ENCODE peak calls at places on chromosomes 11 and 22, in six cellular contexts. K is AG04450; O is GM23338; M is naive thymus-derived CD4-positive, alpha-beta T cell; V is tibial artery; A is CD8-positive, alpha-beta memory T cell. X is an unnamed sample.

GRCh38 chr11:129611661-129612566 is 203.7 kb upstream of the TMEM45B start:
- DNase-seq in K (no peak), O (no peak), M (no peak), V (no peak), A (no peak), X (no peak)

GRCh38 chr11:60078021-60078420 is 10.4 kb upstream of the MS4A2 start:
- DNase-seq in K (no peak), O (no peak), M (no peak), V (no peak), A (no peak), X (no peak)

GRCh38 chr11:79039122-79039521 is 401.7 kb downstream of the TENM4 start:
- DNase-seq in K (no peak), O (no peak), M (no peak), V (no peak), A (no peak), X (no peak)

GRCh38 chr11:65298655-65299179 is 15.9 kb upstream of the CDC42EP2 start:
- DNase-seq in K (no peak), O (no peak), M (no peak), V (peak), A (no peak), X (no peak)

GRCh38 chr11:45146072-45147016 is at the start of gene PRDM11:
- DNase-seq in K (peak), O (peak), M (peak), V (peak), A (peak), X (peak)

GRCh38 chr11:117750916-117751773 is 45.9 kb downstream of the DSCAML1 start:
- DNase-seq in K (no peak), O (no peak), M (no peak), V (no peak), A (no peak), X (no peak)

GRCh38 chr11:105111145-105111944 is 28.2 kb downstream of the CARD18 start:
- DNase-seq in K (no peak), O (no peak), M (no peak), V (no peak), A (no peak), X (no peak)

GRCh38 chr22:38456841-38457699 is 2.1 kb upstream of the KCNJ4 start:
- DNase-seq in K (no peak), O (no peak), M (no peak), V (no peak), A (no peak), X (no peak)

GRCh38 chr22:24361976-24362646 is 65.3 kb upstream of the ADORA2A start:
- DNase-seq in K (no peak), O (no peak), M (no peak), V (no peak), A (no peak), X (no peak)

GRCh38 chr11:73326929-73327811 is 19.1 kb downstream of the ARHGEF17 start:
- DNase-seq in K (no peak), O (no peak), M (no peak), V (no peak), A (no peak), X (no peak)

GRCh38 chr11:76455331-76455730 is 10.5 kb downstream of the EMSY start:
- DNase-seq in K (no peak), O (peak), M (no peak), V (no peak), A (no peak), X (no peak)

GRCh38 chr22:38868886-38869381 is 3.1 kb downstream of the CBX6 start:
- DNase-seq in K (peak), O (peak), M (peak), V (peak), A (peak), X (peak)

GRCh38 chr11:45333506-45333971 is 47.4 kb upstream of the SYT13 start:
- DNase-seq in K (no peak), O (peak), M (no peak), V (peak), A (no peak), X (no peak)

GRCh38 chr22:28019881-28020861 is 101.1 kb upstream of the PITPNB start:
- DNase-seq in K (no peak), O (peak), M (peak), V (peak), A (peak), X (peak)

GRCh38 chr11:45252134-45252856 is 33.8 kb downstream of the SYT13 start:
- DNase-seq in K (no peak), O (peak), M (no peak), V (no peak), A (no peak), X (no peak)

GRCh38 chr11:112526699-112527410 is 266.2 kb upstream of the PLET1 start:
- DNase-seq in K (no peak), O (no peak), M (no peak), V (no peak), A (no peak), X (peak)

GRCh38 chr11:116606060-116606459 is 166.7 kb downstream of the BUD13 start:
- DNase-seq in K (no peak), O (no peak), M (no peak), V (no peak), A (no peak), X (peak)

GRCh38 chr11:27218498-27219038 is 144.4 kb downstream of the CCDC34 start:
- DNase-seq in K (peak), O (no peak), M (no peak), V (no peak), A (no peak), X (no peak)

GRCh38 chr11:22165799-22166548 is 26.9 kb upstream of the ANO5 start:
- DNase-seq in K (no peak), O (no peak), M (no peak), V (no peak), A (no peak), X (no peak)

GRCh38 chr11:1196516-1197391 is 26.1 kb upstream of the MUC5B start:
- DNase-seq in K (no peak), O (no peak), M (no peak), V (peak), A (no peak), X (peak)

GRCh38 chr11:90204832-90205646 is 17.8 kb downstream of the CHORDC1 start:
- DNase-seq in K (peak), O (peak), M (peak), V (no peak), A (no peak), X (no peak)

GRCh38 chr11:65013130-65013691 is 749 bp upstream of the ARL2 start:
- DNase-seq in K (peak), O (peak), M (no peak), V (peak), A (peak), X (peak)

GRCh38 chr11:72736452-72737069 is 15.6 kb downstream of the ARAP1 start:
- DNase-seq in K (no peak), O (no peak), M (peak), V (peak), A (peak), X (no peak)

GRCh38 chr22:28955817-28956216 is 72.4 kb downstream of the ZNRF3 start:
- DNase-seq in K (no peak), O (no peak), M (peak), V (no peak), A (peak), X (no peak)

GRCh38 chr11:36195496-36196346 is 93.5 kb downstream of the COMMD9 start:
- DNase-seq in K (no peak), O (no peak), M (no peak), V (no peak), A (no peak), X (no peak)

GRCh38 chr22:44620841-44621382 is 81.1 kb upstream of the PRR5 start:
- DNase-seq in K (no peak), O (no peak), M (no peak), V (no peak), A (no peak), X (no peak)

GRCh38 chr11:130001491-130002351 is 914 bp downstream of the PRDM10 start:
- DNase-seq in K (no peak), O (peak), M (peak), V (peak), A (peak), X (peak)

GRCh38 chr11:133163463-133164419 is 368.6 kb downstream of the OPCML start:
- DNase-seq in K (peak), O (peak), M (no peak), V (no peak), A (no peak), X (peak)

GRCh38 chr22:17867160-17867785 is 93.0 kb upstream of the BID start:
- DNase-seq in K (no peak), O (no peak), M (no peak), V (peak), A (no peak), X (no peak)

GRCh38 chr11:83449338-83449913 is 163.3 kb upstream of the CCDC90B start:
- DNase-seq in K (no peak), O (no peak), M (no peak), V (no peak), A (no peak), X (no peak)

GRCh38 chr11:77090373-77091111 is 12.1 kb upstream of the OMP start:
- DNase-seq in K (no peak), O (no peak), M (no peak), V (no peak), A (no peak), X (no peak)

GRCh38 chr22:47123827-47124442 is 361.5 kb downstream of the TBC1D22A start:
- DNase-seq in K (no peak), O (no peak), M (no peak), V (no peak), A (no peak), X (no peak)

GRCh38 chr11:122089111-122089510 is 26.9 kb downstream of the BLID start:
- DNase-seq in K (no peak), O (no peak), M (no peak), V (no peak), A (no peak), X (no peak)

DNA sequence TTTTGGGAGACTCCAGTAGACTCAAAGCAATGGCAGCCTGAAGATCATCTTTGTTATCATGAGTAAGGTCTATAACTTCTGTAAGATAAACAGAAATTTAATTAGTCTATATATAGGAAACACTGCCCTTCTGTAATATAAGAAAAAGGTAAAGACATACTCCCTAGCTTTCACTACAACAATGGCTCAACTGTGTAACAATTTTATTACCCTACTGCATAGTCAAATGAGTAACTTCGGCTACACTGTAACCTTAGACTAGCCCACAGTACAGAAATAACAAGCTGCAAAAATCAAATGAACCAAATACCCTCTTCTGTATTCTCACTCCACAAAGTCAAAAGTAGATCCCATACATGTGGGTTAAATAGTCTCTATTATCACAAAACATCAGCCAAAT is 33.7 kb downstream of the USP28 start:
- DNase-seq in K (no peak), O (no peak), M (no peak), V (no peak), A (no peak), X (no peak)
- H3K4me3 ChIP-seq in K (no peak), O (no peak), M (no peak), V (no peak), A (no peak), X (no peak)

GRCh38 chr11:12725863-12726666 is 51.8 kb downstream of the TEAD1 start:
- DNase-seq in K (no peak), O (no peak), M (no peak), V (no peak), A (no peak), X (no peak)
- H3K4me3 ChIP-seq in K (no peak), O (no peak), M (no peak), V (no peak), A (no peak), X (no peak)

DNA sequence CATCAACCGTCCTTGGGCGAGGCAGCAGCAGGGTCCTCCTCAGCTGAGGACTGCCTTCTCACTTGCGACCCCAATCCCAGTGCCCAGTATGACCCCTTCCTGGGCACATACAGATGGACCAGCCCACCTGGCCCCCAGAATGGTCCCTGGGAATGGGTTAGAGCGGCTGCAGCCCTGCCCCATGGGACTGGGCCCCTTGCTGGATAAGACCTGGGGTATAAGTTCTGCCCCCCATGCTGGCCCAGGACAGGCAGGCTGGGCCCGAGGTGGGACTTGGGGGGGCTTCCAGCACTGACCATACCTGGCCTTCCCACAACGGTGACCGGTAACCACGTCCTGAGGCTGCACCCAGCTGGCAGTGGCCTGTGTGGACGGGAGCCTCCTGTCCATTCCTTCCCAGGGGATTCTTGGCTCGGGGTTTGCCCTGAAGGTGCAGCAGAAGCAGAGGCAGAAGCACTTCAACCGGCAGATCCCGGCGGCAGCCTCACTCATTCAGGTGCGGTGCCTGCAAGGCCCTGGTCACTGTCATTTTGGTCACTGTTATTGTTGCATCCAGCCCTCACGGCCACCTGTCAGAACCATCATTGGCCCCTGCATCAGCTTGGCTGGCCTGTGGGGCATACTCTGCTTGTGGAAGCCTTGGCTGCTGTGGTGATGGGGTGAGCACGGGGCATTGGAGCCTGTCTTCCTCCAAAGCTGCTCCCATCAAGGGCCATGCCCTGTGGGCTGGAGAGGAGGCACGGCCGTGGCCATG is 114.8 kb downstream of the KCNQ1OT1 start:
- DNase-seq in K (no peak), O (no peak), M (no peak), V (peak), A (no peak), X (no peak)
- H3K4me3 ChIP-seq in K (no peak), O (no peak), M (no peak), V (no peak), A (no peak), X (no peak)

DNA sequence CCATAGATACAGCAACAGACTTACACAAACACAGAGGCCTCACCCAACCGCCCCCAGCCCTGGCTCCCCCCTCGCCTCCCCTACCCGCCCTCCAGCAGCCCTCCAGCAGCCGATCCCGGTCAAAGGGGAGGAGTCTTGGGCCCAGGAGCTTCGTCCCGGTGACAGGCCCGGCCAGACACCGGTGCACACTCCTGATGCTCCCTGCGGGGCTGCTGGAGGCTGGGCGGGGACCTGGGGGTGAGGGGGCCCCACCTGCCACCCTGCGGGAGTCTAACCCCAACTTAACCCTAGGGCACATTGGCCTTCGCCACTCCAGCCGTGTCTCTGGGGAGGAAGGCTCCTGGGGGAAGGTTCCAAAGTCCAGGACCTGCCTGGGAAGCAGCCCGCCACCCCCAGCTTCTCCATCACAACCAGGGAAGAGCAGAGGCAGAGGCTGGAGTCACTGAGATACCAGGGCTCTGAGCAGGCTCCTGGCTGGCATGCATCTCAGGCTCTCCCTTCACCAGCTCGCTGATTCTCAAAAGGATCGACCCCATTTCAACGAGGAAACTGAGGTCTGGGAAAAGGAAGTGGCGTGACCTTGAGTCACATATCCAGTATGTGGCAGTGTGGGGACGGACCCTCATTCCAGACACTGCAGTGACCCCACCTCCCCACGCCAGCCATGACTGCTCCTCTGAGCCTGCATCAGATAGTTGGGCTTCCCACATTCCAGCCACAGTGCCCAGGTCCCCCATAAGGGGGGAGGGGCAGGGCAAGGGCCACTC is 14.4 kb downstream of the BCL9L start:
- DNase-seq in K (no peak), O (peak), M (no peak), V (no peak), A (no peak), X (no peak)
- H3K4me3 ChIP-seq in K (peak), O (peak), M (peak), V (peak), A (peak), X (no peak)

DNA sequence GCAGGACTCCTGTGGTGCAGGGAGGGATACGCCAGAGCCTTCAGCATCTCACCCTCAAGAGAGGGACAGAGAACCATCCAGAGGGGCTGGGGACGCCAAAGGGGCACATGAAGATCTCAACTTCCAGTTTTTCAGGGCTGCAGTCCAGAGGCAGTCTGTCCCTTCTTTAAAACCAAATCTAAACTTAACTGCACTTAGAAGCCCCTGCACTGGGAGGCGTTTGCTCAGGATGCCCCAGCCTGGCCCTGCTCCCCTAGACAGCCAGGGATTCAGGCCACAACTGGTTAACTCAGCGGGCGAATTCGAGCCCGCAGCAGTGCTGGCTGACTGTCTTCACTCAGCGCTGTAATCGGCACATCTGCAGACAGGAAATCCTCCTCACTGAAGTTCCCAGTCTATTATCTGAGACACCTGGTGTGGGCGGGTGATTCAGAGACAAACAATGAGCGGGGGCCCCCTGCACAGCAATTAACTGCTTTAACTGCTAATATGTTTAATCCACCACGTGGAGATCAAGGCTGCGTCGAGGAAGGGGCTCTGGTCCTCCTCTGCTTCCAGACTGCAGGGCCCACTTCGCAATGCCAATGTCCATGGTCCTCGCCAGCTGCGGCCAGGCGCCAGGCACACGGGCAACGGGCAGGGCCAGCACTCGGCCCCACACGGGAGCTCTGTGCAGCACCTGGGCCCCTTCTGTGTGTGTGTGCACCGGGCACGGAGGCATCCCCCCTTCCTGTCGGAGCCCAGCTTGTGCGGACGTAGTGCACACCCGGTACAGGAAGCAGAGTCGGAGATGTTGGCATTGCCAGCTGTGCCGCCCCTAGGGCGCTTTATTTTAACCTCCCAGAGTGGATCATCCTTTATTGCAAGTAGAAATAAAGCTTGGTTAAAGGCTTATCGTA is 36.9 kb upstream of the GNB1L start:
- DNase-seq in K (peak), O (peak), M (peak), V (no peak), A (peak), X (no peak)
- H3K4me3 ChIP-seq in K (peak), O (no peak), M (peak), V (no peak), A (peak), X (no peak)

GRCh38 chr11:120509346-120510053 is 2.0 kb upstream of the GRIK4 start:
- DNase-seq in K (no peak), O (no peak), M (no peak), V (no peak), A (no peak), X (no peak)

GRCh38 chr11:120511804-120512726 is 517 bp downstream of the GRIK4 start:
- DNase-seq in K (no peak), O (no peak), M (no peak), V (no peak), A (no peak), X (no peak)

GRCh38 chr11:120510406-120511115 is 987 bp upstream of the GRIK4 start:
- DNase-seq in K (no peak), O (no peak), M (no peak), V (no peak), A (no peak), X (peak)

GRCh38 chr11:120512727-120513435 is 1.3 kb downstream of the GRIK4 start:
- DNase-seq in K (no peak), O (no peak), M (no peak), V (no peak), A (no peak), X (no peak)

GRCh38 chr11:120511116-120511803 is at the start of gene GRIK4:
- DNase-seq in K (no peak), O (peak), M (peak), V (peak), A (peak), X (peak)
- H3K4me3 ChIP-seq in K (peak), O (peak), M (no peak), V (peak), A (no peak), X (no peak)

DNA sequence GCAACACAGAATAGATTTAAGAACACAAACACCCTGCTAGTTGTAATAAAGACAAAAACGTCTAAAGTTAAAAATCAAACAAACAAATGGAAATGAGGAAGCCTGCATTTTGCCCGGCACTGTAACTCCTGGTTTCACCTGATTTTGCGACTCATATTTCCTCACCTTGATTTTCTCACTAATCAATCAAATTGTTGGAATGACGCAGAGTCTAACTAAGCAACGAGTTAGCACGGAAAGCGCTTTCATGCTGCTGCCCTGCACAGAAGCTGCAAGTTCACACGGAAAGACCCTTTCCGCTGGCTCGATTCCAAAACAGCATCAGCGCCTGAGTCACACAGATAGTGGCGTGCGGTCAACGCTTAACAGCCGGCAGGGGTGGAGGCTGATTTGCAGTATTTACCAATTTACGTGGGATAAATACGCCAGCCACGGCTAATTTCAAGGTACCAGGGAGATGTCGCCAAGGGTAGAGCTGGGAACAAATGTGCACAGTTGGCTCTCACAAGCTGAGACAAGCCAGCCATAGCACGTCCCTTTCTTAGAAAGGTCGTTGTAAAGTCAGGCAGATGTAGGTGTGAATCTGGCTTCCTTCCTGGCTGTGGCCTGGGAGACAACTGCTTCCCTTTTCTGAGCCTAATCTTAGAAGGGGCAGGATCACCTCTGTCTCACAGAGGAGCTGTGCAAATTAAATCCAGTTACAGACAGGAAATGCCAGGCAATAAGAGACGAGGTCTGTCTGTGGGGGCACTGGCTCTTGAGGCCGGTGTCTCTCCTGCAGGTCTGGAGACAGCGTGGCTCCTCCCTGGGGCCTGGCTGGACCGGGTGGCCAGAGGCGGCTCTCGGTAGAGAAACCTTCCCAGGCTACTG is 76.9 kb upstream of the TTLL12 start:
- DNase-seq in K (peak), O (no peak), M (peak), V (peak), A (peak), X (peak)
- H3K4me3 ChIP-seq in K (no peak), O (no peak), M (peak), V (no peak), A (peak), X (no peak)